ENCODE peak calls at places on chromosomes 5 and 9, in seven cellular contexts. H, O, E, I, N, Y and T are unnamed samples.

GRCh38 chr9:125446581-125447094 is 185.0 kb downstream of the GAPVD1 start:
- DNase-seq in H (no peak), O (peak), E (no peak), I (no peak), N (no peak), Y (no peak), T (no peak)

GRCh38 chr5:141412853-141413539 is at the start of gene PCDHGA10:
- DNase-seq in H (no peak), O (peak), E (peak), I (peak), N (no peak), Y (no peak), T (peak)

GRCh38 chr5:104513194-104513602 is 950.6 kb upstream of the NUDT12 start:
- DNase-seq in H (no peak), O (no peak), E (no peak), I (no peak), N (no peak), Y (no peak), T (peak)

GRCh38 chr9:2854617-2855016 is 10.7 kb upstream of the PUM3 start:
- DNase-seq in H (no peak), O (no peak), E (no peak), I (no peak), N (no peak), Y (no peak), T (no peak)

GRCh38 chr9:89911721-89912604 is 307.2 kb downstream of the GADD45G start:
- DNase-seq in H (no peak), O (no peak), E (no peak), I (no peak), N (no peak), Y (peak), T (no peak)

GRCh38 chr5:92372766-92373165 is 989.6 kb upstream of the ARRDC3 start:
- DNase-seq in H (no peak), O (no peak), E (no peak), I (no peak), N (no peak), Y (no peak), T (no peak)

GRCh38 chr5:3217114-3217513 is 378.5 kb upstream of the IRX1 start:
- DNase-seq in H (no peak), O (no peak), E (no peak), I (no peak), N (no peak), Y (peak), T (no peak)

GRCh38 chr5:81590498-81591384 is 160.2 kb downstream of the SSBP2 start:
- DNase-seq in H (no peak), O (peak), E (no peak), I (no peak), N (no peak), Y (no peak), T (no peak)

GRCh38 chr5:34517249-34517648 is 138.9 kb upstream of the RAI14 start:
- DNase-seq in H (no peak), O (no peak), E (no peak), I (no peak), N (no peak), Y (no peak), T (no peak)

GRCh38 chr9:105735366-105735765 is 41.0 kb downstream of the TMEM38B start:
- DNase-seq in H (no peak), O (no peak), E (no peak), I (no peak), N (no peak), Y (no peak), T (no peak)

GRCh38 chr5:132060501-132061161 is at the start of gene IL3:
- DNase-seq in H (no peak), O (no peak), E (no peak), I (no peak), N (no peak), Y (peak), T (no peak)

GRCh38 chr9:28234899-28235277 is 661.6 kb upstream of the C9orf72 start:
- DNase-seq in H (no peak), O (no peak), E (no peak), I (no peak), N (no peak), Y (no peak), T (no peak)

GRCh38 chr5:170731052-170731451 is 52.5 kb upstream of the GABRP start:
- DNase-seq in H (no peak), O (no peak), E (no peak), I (no peak), N (no peak), Y (no peak), T (no peak)

GRCh38 chr5:15533124-15533893 is 33.3 kb downstream of the FBXL7 start:
- DNase-seq in H (no peak), O (no peak), E (no peak), I (no peak), N (no peak), Y (no peak), T (no peak)

GRCh38 chr5:167644619-167645018 is 646.8 kb upstream of the WWC1 start:
- DNase-seq in H (no peak), O (no peak), E (no peak), I (no peak), N (no peak), Y (no peak), T (no peak)

GRCh38 chr5:68067353-68067752 is 148.2 kb upstream of the PIK3R1 start:
- DNase-seq in H (no peak), O (no peak), E (no peak), I (no peak), N (no peak), Y (no peak), T (no peak)

GRCh38 chr5:14270212-14270702 is 127.1 kb downstream of the TRIO start:
- DNase-seq in H (no peak), O (peak), E (peak), I (no peak), N (peak), Y (peak), T (peak)